ENCODE peak calls at places on chromosomes 7 and 10, in five cellular contexts. X is heart left ventricle, P is A549, Z is GM12892, L is vagina. E is an unnamed sample.

GRCh38 chr10:7231420-7232414 is 179.1 kb downstream of the SFMBT2 start:
- DNase-seq in L (no peak), X (no peak), Z (no peak), P (no peak), E (no peak)

GRCh38 chr7:151590801-151591771 is 71.4 kb upstream of the RHEB start:
- DNase-seq in L (no peak), Z (no peak), P (no peak), X (no peak), E (no peak)

GRCh38 chr7:44489955-44490350 is 505 bp downstream of the NUDCD3 start:
- DNase-seq in P (peak; percentile 34), X (no peak), Z (no peak), L (no peak), E (peak; percentile 72)

GRCh38 chr7:56290548-56290947 is 174.3 kb upstream of the NUPR2 start:
- DNase-seq in Z (no peak), X (no peak), L (no peak), P (no peak), E (no peak)

GRCh38 chr7:85392789-85393188 is 205.9 kb upstream of the SEMA3D start:
- DNase-seq in L (no peak), P (no peak), X (no peak), Z (no peak), E (no peak)

GRCh38 chr7:19772858-19773337 is 519 bp downstream of the TMEM196 start:
- DNase-seq in P (peak; percentile 15), L (no peak), Z (no peak), X (no peak), E (no peak)

GRCh38 chr10:127906548-127907377 is at the start of gene PTPRE:
- DNase-seq in P (peak; percentile 77), L (peak; percentile 92), Z (peak; percentile 59), X (peak; percentile 87), E (peak; percentile 33)

GRCh38 chr7:26156454-26157365 is 4.7 kb downstream of the NFE2L3 start:
- DNase-seq in X (no peak), P (peak; percentile 11), L (no peak), Z (no peak), E (peak; percentile 50)

GRCh38 chr10:14736043-14736442 is 38.7 kb downstream of the FAM107B start:
- DNase-seq in L (no peak), Z (no peak), X (no peak), P (no peak), E (no peak)

GRCh38 chr10:34491666-34492065 is 323.4 kb downstream of the PARD3 start:
- DNase-seq in P (peak; percentile 38), Z (no peak), L (no peak), X (no peak), E (no peak)

GRCh38 chr10:49109669-49110335 is 5.5 kb downstream of the VSTM4 start:
- DNase-seq in L (no peak), X (peak; percentile 91), Z (no peak), P (no peak), E (no peak)

GRCh38 chr10:83544049-83544448 is 595.3 kb upstream of the GHITM start:
- DNase-seq in Z (no peak), P (no peak), X (no peak), L (no peak), E (no peak)

GRCh38 chr7:28433604-28434254 is 21.4 kb downstream of the CREB5 start:
- DNase-seq in Z (no peak), X (peak; percentile 43), P (no peak), L (no peak), E (peak; percentile 31)

GRCh38 chr10:102863660-102864059 is 5.6 kb upstream of the AS3MT start:
- DNase-seq in P (no peak), L (no peak), Z (no peak), X (no peak), E (peak; percentile 75)

GRCh38 chr7:111518264-111518663 is 44.0 kb downstream of the IMMP2L start:
- DNase-seq in X (no peak), L (no peak), Z (no peak), P (no peak), E (no peak)

GRCh38 chr10:10824611-10825148 is 193.0 kb upstream of the CELF2 start:
- DNase-seq in P (no peak), X (peak; percentile 53), L (no peak), Z (no peak), E (no peak)

GRCh38 chr10:78478919-78479318 is 445.3 kb downstream of the RPS24 start:
- DNase-seq in X (no peak), Z (no peak), L (no peak), P (no peak), E (no peak)

GRCh38 chr10:22501863-22502262 is 156.6 kb downstream of the SPAG6 start:
- DNase-seq in Z (no peak), L (no peak), P (no peak), X (no peak), E (no peak)

GRCh38 chr10:131776496-131776895 is 124.3 kb upstream of the PPP2R2D start:
- DNase-seq in P (no peak), Z (no peak), X (no peak), L (no peak), E (no peak)

GRCh38 chr10:92750788-92751533 is 61.2 kb downstream of the HHEX start:
- DNase-seq in Z (no peak), P (no peak), L (no peak), X (no peak), E (no peak)

GRCh38 chr7:43649755-43650274 is 66.9 kb downstream of the STK17A start:
- DNase-seq in P (no peak), L (no peak), X (no peak), Z (no peak), E (no peak)

GRCh38 chr7:92988051-92988450 is 129.7 kb downstream of the SAMD9 start:
- DNase-seq in L (no peak), P (peak; percentile 8), Z (no peak), X (no peak), E (no peak)

GRCh38 chr10:97861351-97861750 is 11.7 kb downstream of the GOLGA7B start:
- DNase-seq in L (no peak), P (peak; percentile 93), X (no peak), Z (no peak), E (no peak)

GRCh38 chr10:110897184-110897583 is 21.8 kb downstream of the BBIP1 start:
- DNase-seq in X (no peak), L (no peak), Z (no peak), P (no peak), E (no peak)

GRCh38 chr7:15686209-15686956 is at the start of gene MEOX2:
- DNase-seq in X (peak; percentile 90), P (peak; percentile 10), Z (no peak), L (no peak), E (no peak)

GRCh38 chr10:91944880-91945630 is 21.5 kb downstream of the BTAF1 start:
- DNase-seq in X (no peak), L (no peak), Z (no peak), P (no peak), E (no peak)

GRCh38 chr10:129466703-129467345 is at the start of gene MGMT:
- DNase-seq in X (peak; percentile 97), P (peak; percentile 40), Z (peak; percentile 87), L (no peak), E (peak; percentile 90)
- TF ChIP-seq POLR2A in X (no peak), P (peak; percentile 78), Z (peak; percentile 86), L (peak; percentile 33), E (peak; percentile 69)

DNA sequence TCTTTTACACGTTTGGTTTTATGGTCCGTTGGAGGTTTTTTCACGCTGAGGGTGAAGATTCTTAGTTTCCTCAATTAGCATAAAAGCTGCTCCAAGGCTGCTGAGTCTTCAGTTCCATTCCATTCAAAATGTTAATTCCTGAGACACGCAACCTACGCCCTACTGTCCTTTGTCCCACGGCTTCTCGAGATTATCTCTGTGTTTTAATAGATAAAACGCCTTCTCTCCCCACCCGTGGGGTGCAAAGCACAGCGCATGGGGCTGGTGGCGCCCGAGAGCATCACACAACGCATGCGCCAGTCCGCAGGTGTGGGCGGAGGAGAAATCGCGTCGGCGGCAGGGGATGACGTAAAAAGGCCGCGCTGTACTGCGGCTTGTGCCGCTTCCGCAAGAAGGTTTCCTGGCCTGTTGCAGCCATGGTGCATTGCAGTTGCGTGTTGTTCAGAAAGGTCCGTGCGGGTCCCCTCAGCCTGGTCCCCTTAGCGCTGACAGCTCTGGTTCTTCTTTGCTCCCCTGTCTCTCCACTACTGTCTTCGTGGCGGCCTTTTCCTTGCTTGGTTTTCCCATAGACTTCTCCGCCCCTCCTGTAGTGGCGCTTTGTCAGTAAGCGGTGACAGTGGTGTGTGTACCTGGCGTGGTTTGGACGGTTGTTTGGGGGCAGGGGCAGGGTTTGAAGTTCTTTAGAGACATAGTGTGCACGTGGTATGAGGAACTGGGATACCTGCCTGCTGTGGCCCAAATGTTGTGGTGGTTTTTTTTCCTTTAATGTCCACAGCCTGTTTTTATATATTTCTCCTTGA is at the start of gene GTPBP10:
- DNase-seq in Z (peak; percentile 69), P (peak; percentile 83), L (no peak), X (peak; percentile 95), E (peak; percentile 98)
- TF ChIP-seq POLR2A in Z (peak; percentile 98), P (peak; percentile 94), L (peak; percentile 15), X (no peak), E (peak; percentile 97)

GRCh38 chr10:46285300-46285699 is 1.5 kb upstream of the ANTXRL start:
- DNase-seq in L (no peak), X (peak; percentile 2), P (no peak), Z (no peak), E (peak; percentile 41)

GRCh38 chr10:46283217-46283944 is 3.4 kb upstream of the ANTXRL start:
- DNase-seq in L (peak; percentile 40), X (peak; percentile 9), P (no peak), Z (no peak), E (no peak)

GRCh38 chr10:46284286-46285229 is 2.2 kb upstream of the ANTXRL start:
- DNase-seq in Z (peak; percentile 80), P (peak; percentile 85), X (peak; percentile 91), L (peak; percentile 95), E (peak; percentile 93)

GRCh38 chr10:46283945-46284285 is 2.9 kb upstream of the ANTXRL start:
- DNase-seq in Z (no peak), X (peak; percentile 7), L (no peak), P (no peak), E (peak; percentile 36)

DNA sequence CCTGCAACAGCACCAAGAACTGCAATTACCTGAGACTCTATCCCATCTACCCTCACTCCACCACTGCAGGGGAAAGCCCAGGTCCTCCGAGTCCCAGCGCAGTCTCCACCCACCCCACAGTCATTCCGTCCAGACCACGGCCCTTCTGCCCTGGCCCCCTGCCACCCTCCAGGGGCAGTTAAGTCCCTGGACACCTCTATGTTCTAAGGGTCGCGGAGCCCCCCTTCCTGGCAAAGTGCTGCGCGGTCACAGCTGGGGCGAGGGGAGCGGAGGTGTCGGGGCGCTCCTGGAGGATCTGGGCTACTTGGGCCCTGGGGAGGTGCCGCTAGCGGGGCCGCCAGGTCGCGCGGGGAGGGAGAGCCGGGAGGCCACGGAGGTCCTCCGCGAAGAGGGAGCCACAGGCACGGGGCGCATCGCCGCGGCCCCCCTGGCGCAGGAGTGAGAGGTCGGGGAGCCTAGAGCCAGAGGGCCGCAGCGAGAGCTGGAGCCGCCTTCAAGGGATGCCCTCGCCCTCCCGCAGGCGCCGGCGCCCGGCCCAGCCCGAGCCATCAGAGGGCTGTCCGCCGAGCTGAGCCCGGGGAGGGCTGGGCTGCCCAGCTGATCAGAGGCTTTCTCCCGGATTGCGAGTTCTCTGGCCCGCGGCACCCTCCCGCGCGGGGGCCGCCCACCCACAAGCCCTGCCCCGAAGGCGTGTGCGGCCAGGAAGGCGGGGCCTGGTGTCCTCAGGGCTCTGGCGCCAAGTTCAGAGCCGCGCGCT is 4.2 kb upstream of the ANTXRL start:
- DNase-seq in X (peak; percentile 92), Z (no peak), P (peak; percentile 47), L (peak; percentile 96), E (peak; percentile 95)
- TF ChIP-seq POLR2A in X (no peak), Z (no peak), P (no peak), L (no peak), E (peak; percentile 22)

GRCh38 chr7:39732837-39733804 is 109.7 kb downstream of the RALA start:
- DNase-seq in Z (peak; percentile 88), L (no peak), P (peak; percentile 90), X (peak; percentile 98), E (peak; percentile 91)
- TF ChIP-seq POLR2A in Z (peak; percentile 91), L (no peak), P (peak; percentile 66), X (no peak), E (peak; percentile 64)